ENCODE peak calls at places on chromosomes 16 and 17, in six cellular contexts. P, S, B, O, X and Q are unnamed samples. For H3K4me1, the result is how much of the 10 kb centered on the place peaks cover.

GRCh38 chr16:66740010-66740409 is 11.4 kb downstream of the DYNC1LI2 start:
- DNase-seq in P (peak), S (no peak), B (peak), O (no peak), X (no peak), Q (no peak)

GRCh38 chr16:56777533-56777932 is 47.6 kb downstream of the NUP93 start:
- DNase-seq in P (no peak), S (no peak), B (no peak), O (no peak), X (no peak), Q (no peak)

GRCh38 chr16:79134300-79134699 is 466.2 kb downstream of the MAF start:
- DNase-seq in P (no peak), S (no peak), B (no peak), O (no peak), X (no peak), Q (no peak)

GRCh38 chr16:72475688-72476087 is 303.7 kb upstream of the PMFBP1 start:
- DNase-seq in P (no peak), S (no peak), B (no peak), O (no peak), X (no peak), Q (no peak)

GRCh38 chr16:75087040-75087979 is 29.3 kb downstream of the LDHD start:
- DNase-seq in P (no peak), S (peak), B (no peak), O (no peak), X (no peak), Q (no peak)

GRCh38 chr17:78766225-78766624 is 15.8 kb downstream of the CYTH1 start:
- DNase-seq in P (peak), S (no peak), B (no peak), O (no peak), X (no peak), Q (no peak)

GRCh38 chr17:15446036-15446435 is 21.4 kb downstream of the CDRT4 start:
- DNase-seq in P (no peak), S (no peak), B (no peak), O (no peak), X (no peak), Q (no peak)

GRCh38 chr17:82592751-82593589 is 55.3 kb downstream of the WDR45B start:
- DNase-seq in P (peak), S (peak), B (peak), O (peak), X (no peak), Q (peak)

GRCh38 chr16:515963-516226 is 11.6 kb upstream of the CAPN15 start:
- DNase-seq in P (no peak), S (no peak), B (no peak), O (no peak), X (no peak), Q (no peak)

GRCh38 chr17:40936976-40937375 is 470 bp downstream of the KRT23 start:
- DNase-seq in P (no peak), S (no peak), B (no peak), O (no peak), X (no peak), Q (no peak)

GRCh38 chr17:59361386-59361785 is 29.9 kb downstream of the YPEL2 start:
- DNase-seq in P (peak), S (no peak), B (peak), O (no peak), X (no peak), Q (no peak)

GRCh38 chr17:68840073-68840472 is 115.1 kb downstream of the ABCA8 start:
- DNase-seq in P (no peak), S (no peak), B (no peak), O (no peak), X (peak), Q (no peak)

GRCh38 chr17:56148333-56148732 is 4.9 kb upstream of the ANKFN1 start:
- DNase-seq in P (no peak), S (no peak), B (no peak), O (no peak), X (no peak), Q (no peak)

GRCh38 chr17:17815436-17816200 is 21.2 kb downstream of the SREBF1 start:
- DNase-seq in P (no peak), S (no peak), B (peak), O (no peak), X (no peak), Q (no peak)

GRCh38 chr17:63816669-63817068 is 10.6 kb upstream of the PSMC5 start:
- DNase-seq in P (no peak), S (no peak), B (no peak), O (no peak), X (no peak), Q (no peak)

GRCh38 chr16:27977966-27978365 is 85.5 kb downstream of the GSG1L start:
- DNase-seq in P (no peak), S (peak), B (no peak), O (no peak), X (no peak), Q (no peak)

GRCh38 chr16:5354645-5355044 is 257.1 kb upstream of the EEF2KMT start:
- DNase-seq in P (no peak), S (no peak), B (no peak), O (no peak), X (no peak), Q (no peak)

GRCh38 chr17:43905400-43905984 is 1.8 kb downstream of the MPP2 start:
- DNase-seq in P (no peak), S (no peak), B (no peak), O (no peak), X (no peak), Q (no peak)

GRCh38 chr16:17246974-17247718 is 223.6 kb downstream of the XYLT1 start:
- DNase-seq in P (no peak), S (no peak), B (no peak), O (no peak), X (no peak), Q (no peak)

GRCh38 chr16:85759631-85760419 is 8.9 kb upstream of the C16orf74 start:
- DNase-seq in P (peak), S (no peak), B (peak), O (no peak), X (peak), Q (peak)

GRCh38 chr16:10970065-10970464 is 25.7 kb downstream of the CLEC16A start:
- DNase-seq in P (no peak), S (no peak), B (no peak), O (no peak), X (no peak), Q (no peak)

GRCh38 chr16:88957887-88958577 is 19.0 kb downstream of the CBFA2T3 start:
- DNase-seq in P (no peak), S (no peak), B (no peak), O (no peak), X (peak), Q (no peak)

GRCh38 chr16:26058326-26058725 is 366.6 kb downstream of the HS3ST4 start:
- DNase-seq in P (no peak), S (no peak), B (no peak), O (no peak), X (no peak), Q (no peak)

GRCh38 chr16:77359065-77359502 is 75.8 kb downstream of the ADAMTS18 start:
- DNase-seq in P (peak), S (no peak), B (peak), O (no peak), X (no peak), Q (no peak)

GRCh38 chr16:62383941-62384340 is 347.7 kb upstream of the CDH8 start:
- DNase-seq in P (no peak), S (no peak), B (no peak), O (no peak), X (no peak), Q (no peak)

GRCh38 chr16:52068447-52069074 is 478.4 kb downstream of the TOX3 start:
- DNase-seq in P (peak), S (no peak), B (peak), O (no peak), X (peak), Q (peak)

DNA sequence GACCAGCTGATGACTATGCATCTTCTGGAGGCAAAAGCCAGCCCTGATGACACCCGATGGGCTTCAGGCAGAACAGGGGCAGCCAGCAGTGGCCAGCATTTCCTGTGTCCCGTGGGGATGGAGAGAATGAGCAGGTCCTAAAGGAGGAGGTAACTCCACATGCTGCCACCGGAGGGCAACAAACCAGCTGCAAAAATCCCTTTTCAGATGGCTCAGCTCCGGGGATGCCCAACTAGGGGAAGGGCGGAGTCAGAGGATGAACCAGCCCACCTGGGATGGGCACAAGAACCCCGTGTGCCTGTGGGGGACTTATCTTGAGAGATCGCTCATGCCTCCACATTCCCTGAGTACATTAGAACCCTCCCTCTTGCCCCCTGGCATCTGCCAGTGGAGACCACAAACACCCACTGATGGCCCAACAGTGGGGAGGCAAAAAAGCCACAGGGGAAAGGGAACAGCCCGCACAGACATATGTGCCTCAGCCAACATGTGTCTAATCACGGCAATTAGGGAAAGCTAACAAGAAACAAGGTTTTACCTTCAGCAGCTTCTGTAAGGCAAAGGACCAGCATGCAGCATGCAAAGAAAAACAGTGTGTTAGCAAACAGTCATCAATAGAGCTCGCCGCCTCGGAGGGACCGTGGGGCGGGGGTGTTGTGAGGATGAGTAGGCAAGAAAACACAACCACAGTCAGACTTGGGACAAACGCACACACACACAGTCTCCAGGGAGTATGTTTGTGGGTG is 64.1 kb downstream of the MYO18A start:
- DNase-seq in P (peak), S (no peak), B (peak), O (peak), X (no peak), Q (peak)
- H3K4me1 ChIP-seq in P (under half), S (under half), B (under half), O (under half), X (under half), Q (under half)

GRCh38 chr17:2438823-2439222 is 38.0 kb upstream of the MNT start:
- DNase-seq in P (no peak), S (no peak), B (no peak), O (no peak), X (no peak), Q (no peak)
- TF ChIP-seq CTCF in P (no peak), S (no peak), B (no peak), O (no peak), X (no peak), Q (no peak)

GRCh38 chr16:8867483-8868271 is 1.1 kb downstream of the CARHSP1 start:
- DNase-seq in P (no peak), S (peak), B (no peak), O (peak), X (peak), Q (no peak)

GRCh38 chr16:8865145-8865882 is 3.5 kb downstream of the CARHSP1 start:
- DNase-seq in P (no peak), S (no peak), B (no peak), O (no peak), X (no peak), Q (no peak)

GRCh38 chr16:8866884-8867482 is 1.8 kb downstream of the CARHSP1 start:
- DNase-seq in P (no peak), S (no peak), B (no peak), O (no peak), X (no peak), Q (no peak)

GRCh38 chr16:8864480-8864879 is 4.3 kb downstream of the CARHSP1 start:
- DNase-seq in P (no peak), S (no peak), B (no peak), O (no peak), X (no peak), Q (no peak)

GRCh38 chr16:8866118-8866883 is 2.5 kb downstream of the CARHSP1 start:
- DNase-seq in P (no peak), S (peak), B (no peak), O (no peak), X (peak), Q (no peak)
- H3K4me3 ChIP-seq in P (peak), S (peak), B (no peak), O (peak), X (peak), Q (peak)

GRCh38 chr17:7025240-7025639 is 2.4 kb downstream of the BCL6B start:
- DNase-seq in P (no peak), S (no peak), B (no peak), O (no peak), X (no peak), Q (no peak)
- H3K4me1 ChIP-seq in P (under half), S (half or more), B (under half), O (under half), X (under half), Q (under half)

GRCh38 chr16:83215417-83216001 is 588.7 kb downstream of the CDH13 start:
- DNase-seq in P (peak), S (no peak), B (peak), O (no peak), X (peak), Q (peak)

GRCh38 chr16:83212301-83212841 is 585.6 kb downstream of the CDH13 start:
- DNase-seq in P (no peak), S (no peak), B (no peak), O (no peak), X (no peak), Q (no peak)

GRCh38 chr16:83206426-83206825 is 579.7 kb downstream of the CDH13 start:
- DNase-seq in P (no peak), S (no peak), B (no peak), O (no peak), X (no peak), Q (no peak)

GRCh38 chr16:83214671-83215070 is 587.9 kb downstream of the CDH13 start:
- DNase-seq in P (no peak), S (no peak), B (no peak), O (no peak), X (no peak), Q (no peak)

DNA sequence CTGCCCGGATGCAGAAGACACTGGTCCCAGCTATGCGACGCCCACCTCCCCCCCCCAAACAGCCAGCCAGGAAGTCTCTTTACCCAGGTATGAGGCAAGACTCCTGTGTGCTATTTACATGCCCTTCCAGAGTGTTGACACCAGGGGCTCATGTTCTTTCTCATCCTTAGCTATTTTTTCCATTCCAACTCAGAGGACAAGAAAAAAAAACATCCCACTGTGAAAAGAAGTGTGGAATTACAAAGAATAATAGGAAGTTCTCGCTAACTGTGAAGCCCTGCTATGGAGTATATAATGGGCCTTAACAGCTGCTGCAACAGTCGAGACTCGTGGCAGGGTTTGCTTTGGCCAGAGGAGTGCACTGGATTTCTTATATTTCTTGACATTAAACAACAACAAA is 584.9 kb downstream of the CDH13 start:
- DNase-seq in P (no peak), S (no peak), B (no peak), O (no peak), X (no peak), Q (no peak)
- TF ChIP-seq CTCF in P (no peak), S (no peak), B (no peak), O (no peak), X (no peak), Q (no peak)